ENCODE peak calls at places on chromosomes 2 and 18, in eight cellular contexts. U, C, K, S, V, D, I and Z are unnamed samples.

GRCh38 chr2:45533771-45534170 is 77.3 kb downstream of the SRBD1 start:
- DNase-seq in S (no peak), U (peak), I (no peak), D (no peak), V (no peak), C (no peak), K (no peak), Z (no peak)

GRCh38 chr2:233414777-233415570 is 60.7 kb downstream of the DGKD start:
- DNase-seq in C (no peak), K (no peak), I (peak), D (no peak), S (no peak), V (no peak), U (peak), Z (peak)

GRCh38 chr2:144834954-144835633 is 315.2 kb upstream of the ZEB2 start:
- DNase-seq in K (no peak), U (peak), D (peak), C (no peak), S (no peak), I (no peak), V (no peak), Z (no peak)

GRCh38 chr18:5197032-5197434 is at the start of gene AKAIN1:
- DNase-seq in K (peak), I (no peak), C (no peak), D (peak), V (no peak), U (peak), S (peak), Z (no peak)

GRCh38 chr2:106789185-106789584 is 96.8 kb downstream of the ST6GAL2 start:
- DNase-seq in K (no peak), U (no peak), C (no peak), D (no peak), I (no peak), V (no peak), S (no peak), Z (no peak)

GRCh38 chr2:197028230-197028629 is 101.7 kb upstream of the PGAP1 start:
- DNase-seq in V (no peak), C (no peak), S (no peak), D (no peak), I (no peak), U (peak), K (peak), Z (no peak)

GRCh38 chr2:222413295-222413911 is 10.9 kb upstream of the SGPP2 start:
- DNase-seq in S (no peak), U (no peak), C (no peak), D (no peak), K (no peak), V (no peak), I (no peak), Z (no peak)

GRCh38 chr2:28649481-28650260 is 102.0 kb upstream of the PPP1CB start:
- DNase-seq in U (peak), I (no peak), S (no peak), K (peak), D (no peak), C (no peak), V (no peak), Z (no peak)

GRCh38 chr2:200778038-200778437 is 33.7 kb upstream of the BZW1 start:
- DNase-seq in C (no peak), S (no peak), V (no peak), D (no peak), I (no peak), U (no peak), K (no peak), Z (no peak)

GRCh38 chr2:119230630-119231185 is 7.1 kb downstream of the STEAP3 start:
- DNase-seq in S (no peak), I (no peak), V (no peak), U (peak), C (no peak), D (no peak), K (no peak), Z (no peak)

GRCh38 chr2:94875064-94875819 is 4.0 kb downstream of the TEKT4 start:
- DNase-seq in C (peak), D (no peak), V (no peak), K (no peak), U (no peak), I (no peak), S (no peak), Z (no peak)

GRCh38 chr2:94875820-94876522 is 4.7 kb downstream of the TEKT4 start:
- DNase-seq in S (no peak), U (no peak), C (peak), D (no peak), K (no peak), I (no peak), V (no peak), Z (no peak)

GRCh38 chr2:94872676-94873361 is 1.6 kb downstream of the TEKT4 start:
- DNase-seq in V (no peak), U (no peak), I (no peak), C (peak), S (no peak), D (peak), K (no peak), Z (no peak)

GRCh38 chr2:94873362-94874276 is 2.4 kb downstream of the TEKT4 start:
- DNase-seq in D (peak), K (no peak), I (no peak), U (no peak), V (no peak), S (no peak), C (peak), Z (no peak)

DNA sequence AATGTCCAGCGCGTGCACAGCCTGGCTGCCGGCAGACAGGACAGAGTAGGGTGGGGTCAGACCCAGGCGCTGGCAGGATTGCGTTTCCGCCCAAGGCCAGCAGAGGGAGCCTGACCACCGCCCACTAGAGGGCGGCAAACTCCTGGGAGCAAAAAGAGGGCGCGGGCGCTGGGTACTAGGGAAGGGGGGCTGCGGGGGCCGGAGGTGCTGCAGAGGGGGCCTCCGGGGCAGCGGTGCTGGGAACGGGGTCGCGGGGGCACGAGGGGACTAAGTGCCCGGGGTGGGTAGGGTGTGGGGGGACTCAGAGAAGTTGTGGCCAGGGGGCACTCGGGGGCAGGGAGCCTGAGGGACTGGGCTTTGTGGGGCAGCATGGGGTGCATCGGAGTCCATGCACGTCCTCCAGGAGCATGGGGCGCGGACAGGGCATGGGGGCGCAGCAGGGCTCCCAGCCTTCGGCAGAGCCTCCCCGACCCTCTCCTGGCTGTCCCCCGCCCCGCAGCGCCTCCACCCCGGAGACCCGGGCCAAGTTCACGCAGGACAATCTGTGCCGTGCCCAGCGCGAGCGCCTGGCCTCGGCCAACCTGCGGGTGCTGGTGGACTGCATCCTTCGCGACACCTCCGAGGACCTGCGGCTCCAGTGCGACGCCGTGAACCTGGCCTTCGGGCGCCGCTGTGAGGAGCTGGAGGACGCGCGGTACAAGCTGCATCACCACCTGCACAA is 3.2 kb downstream of the TEKT4 start:
- DNase-seq in I (peak), K (peak), C (peak), V (no peak), S (peak), D (peak), U (peak), Z (peak)
- TF ChIP-seq POLR2A in I (no peak), K (no peak), C (no peak), V (no peak), S (no peak), D (no peak), U (no peak), Z (no peak)

GRCh38 chr2:96131818-96132745 is 6.2 kb downstream of the ASTL start:
- DNase-seq in D (no peak), K (no peak), I (no peak), C (no peak), V (no peak), U (no peak), S (no peak), Z (no peak)
- TF ChIP-seq POLR2A in D (no peak), K (no peak), I (no peak), C (no peak), V (no peak), U (no peak), S (no peak), Z (no peak)

GRCh38 chr2:10785260-10785659 is 27.3 kb downstream of the PDIA6 start:
- DNase-seq in D (peak), V (no peak), S (no peak), U (no peak), I (no peak), K (no peak), C (no peak), Z (no peak)

GRCh38 chr2:10788855-10789254 is 23.7 kb downstream of the PDIA6 start:
- DNase-seq in U (no peak), K (no peak), V (no peak), C (no peak), S (no peak), I (no peak), D (no peak), Z (no peak)

GRCh38 chr2:10787176-10787968 is 25.2 kb downstream of the PDIA6 start:
- DNase-seq in V (peak), D (no peak), S (no peak), U (no peak), K (peak), I (no peak), C (peak), Z (no peak)

GRCh38 chr2:10784719-10785118 is 27.9 kb downstream of the PDIA6 start:
- DNase-seq in K (no peak), I (no peak), D (no peak), V (no peak), S (no peak), U (no peak), C (no peak), Z (no peak)

DNA sequence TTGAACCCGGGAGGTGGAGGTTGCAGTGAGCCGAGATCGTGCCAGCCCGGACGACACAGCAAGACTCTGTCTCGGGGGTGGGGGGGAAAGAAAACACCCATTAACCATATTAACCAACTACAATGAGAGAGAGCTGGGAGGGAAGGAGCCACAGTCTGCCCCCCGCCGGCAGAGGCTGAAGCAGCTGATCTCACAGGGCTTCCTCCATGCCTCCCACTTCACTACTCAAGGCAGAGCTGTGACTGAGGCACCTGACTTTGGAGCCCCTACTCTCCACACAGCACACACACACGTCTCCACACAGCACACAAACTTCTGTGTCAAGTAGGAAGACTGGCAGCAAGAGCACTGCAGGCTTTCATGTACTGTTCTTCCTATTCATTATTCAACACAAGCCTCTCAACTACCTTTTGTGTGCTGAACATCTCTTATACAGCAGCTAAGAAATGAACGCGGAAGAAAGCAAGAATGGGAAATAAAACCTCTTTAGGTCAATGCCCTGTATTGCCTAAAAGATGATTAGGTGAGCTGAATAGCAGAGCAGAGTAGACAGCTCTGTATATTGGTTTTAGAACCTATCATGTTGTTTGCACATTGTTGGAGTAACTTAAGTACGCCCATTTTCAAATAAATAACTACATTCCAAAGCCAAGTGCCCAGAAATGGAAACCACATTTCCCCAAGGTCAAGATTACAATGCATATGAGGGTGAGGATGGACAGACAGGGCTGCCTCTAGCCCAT is 26.2 kb downstream of the PDIA6 start:
- DNase-seq in C (no peak), V (no peak), D (no peak), K (no peak), U (no peak), I (no peak), S (no peak), Z (no peak)
- TF ChIP-seq POLR2A in C (no peak), V (no peak), D (no peak), K (no peak), U (no peak), I (no peak), S (no peak), Z (no peak)

GRCh38 chr2:219496781-219497494 is 1.8 kb upstream of the GMPPA start:
- DNase-seq in C (peak), S (no peak), V (no peak), K (no peak), D (no peak), I (peak), U (no peak), Z (no peak)

GRCh38 chr2:219499058-219499307 is 292 bp downstream of the GMPPA start:
- DNase-seq in C (no peak), U (no peak), S (no peak), I (no peak), K (no peak), V (no peak), D (peak), Z (no peak)

GRCh38 chr2:219497495-219498279 is 1.0 kb upstream of the GMPPA start:
- DNase-seq in D (peak), S (no peak), U (peak), I (peak), K (peak), V (peak), C (peak), Z (peak)

GRCh38 chr2:219499555-219499954 is 864 bp downstream of the GMPPA start:
- DNase-seq in C (no peak), S (no peak), U (no peak), I (no peak), V (no peak), K (no peak), D (no peak), Z (no peak)

DNA sequence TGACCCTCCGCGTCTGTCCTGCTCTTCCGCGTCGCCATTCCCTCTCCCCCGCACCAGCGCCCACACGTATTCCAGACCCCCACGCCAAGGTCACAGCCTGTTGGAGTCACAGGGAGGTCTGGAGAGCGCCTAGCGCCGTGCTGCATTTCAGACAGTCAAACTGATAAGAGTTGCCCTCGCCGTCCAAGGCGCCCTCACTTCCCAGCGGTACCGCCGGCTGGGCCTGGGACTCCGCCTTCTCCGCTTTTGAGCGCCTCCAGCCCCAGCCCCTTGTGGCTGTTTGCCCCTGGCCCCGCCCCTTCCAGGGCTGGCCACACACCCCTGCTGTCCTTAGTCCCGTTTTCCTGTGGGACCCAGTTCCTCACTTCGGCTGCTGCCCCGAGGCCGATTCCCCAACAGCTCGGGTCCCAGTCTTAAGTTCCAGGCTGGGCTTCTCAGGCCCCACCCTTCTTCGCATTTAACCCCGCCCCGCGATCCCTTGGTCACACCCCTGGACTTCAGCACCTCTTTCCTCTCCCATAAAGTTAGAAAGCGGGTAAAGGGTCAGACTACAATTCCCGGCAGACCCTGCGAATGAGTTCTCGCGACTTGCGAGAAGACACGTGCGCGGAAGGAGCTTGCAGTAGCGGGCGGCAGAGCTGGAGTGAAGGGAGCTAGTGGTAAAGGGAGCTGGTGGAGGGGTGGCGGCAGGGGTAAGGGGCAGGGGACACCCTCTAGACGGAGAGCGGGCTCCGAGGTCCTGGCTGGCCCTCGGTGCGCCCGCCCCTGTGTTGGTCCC is at the start of gene GMPPA:
- DNase-seq in I (peak), V (peak), U (peak), K (peak), S (peak), D (peak), C (peak), Z (peak)
- TF ChIP-seq POLR2A in I (peak), V (peak), U (peak), K (peak), S (peak), D (no peak), C (no peak), Z (no peak)